ENCODE peak calls at places on chromosomes 6 and 20, in nine cellular contexts. L is T-helper 17 cell; T is EL; C is Kasumi-1; F is activated naive CD4-positive, alpha-beta T cell treated with Interleukin-2 at 50 U/mL for 16 hours; R is upper lobe of right lung; D is hippocampal formation; B is SHP77; S is left colon. P is an unnamed sample.

GRCh38 chr6:35139924-35140524 is 1.1 kb downstream of the TCP11 start:
- DNase-seq in L (peak), T (peak), C (peak), F (peak), R (no peak), D (peak), B (peak), S (peak), P (peak)

GRCh38 chr6:43265564-43265963 is 22.3 kb downstream of the TTBK1 start:
- DNase-seq in L (no peak), T (no peak), C (no peak), F (no peak), R (no peak), D (no peak), B (no peak), S (no peak), P (no peak)

GRCh38 chr6:163640641-163641040 is 226.1 kb downstream of the QKI start:
- DNase-seq in L (no peak), T (no peak), C (no peak), F (no peak), R (no peak), D (no peak), B (no peak), S (no peak), P (no peak)

GRCh38 chr6:3237761-3238662 is 10.6 kb upstream of the TUBB2B start:
- DNase-seq in L (no peak), T (no peak), C (no peak), F (no peak), R (no peak), D (no peak), B (no peak), S (no peak), P (no peak)

GRCh38 chr6:154993026-154993425 is 2.1 kb upstream of the TIAM2 start:
- DNase-seq in L (no peak), T (peak), C (no peak), F (no peak), R (no peak), D (no peak), B (no peak), S (no peak), P (no peak)

GRCh38 chr6:158715330-158716311 is 65.8 kb downstream of the SYTL3 start:
- DNase-seq in L (no peak), T (no peak), C (peak), F (no peak), R (peak), D (no peak), B (no peak), S (peak), P (peak)

GRCh38 chr6:104182811-104183210 is 676.9 kb downstream of the HACE1 start:
- DNase-seq in L (no peak), T (peak), C (no peak), F (no peak), R (no peak), D (no peak), B (no peak), S (no peak), P (no peak)

GRCh38 chr6:8526619-8527018 is 91.3 kb upstream of the SLC35B3 start:
- DNase-seq in L (no peak), T (no peak), C (no peak), F (no peak), R (no peak), D (peak), B (no peak), S (no peak), P (no peak)

GRCh38 chr6:107323133-107323785 is 136.1 kb downstream of the PDSS2 start:
- DNase-seq in L (no peak), T (peak), C (no peak), F (no peak), R (no peak), D (no peak), B (no peak), S (no peak), P (no peak)

GRCh38 chr20:56393653-56394052 is 1.2 kb downstream of the CSTF1 start:
- DNase-seq in L (no peak), T (no peak), C (no peak), F (no peak), R (no peak), D (no peak), B (no peak), S (no peak), P (no peak)

GRCh38 chr6:163343609-163344008 is 70.9 kb upstream of the QKI start:
- DNase-seq in L (no peak), T (no peak), C (no peak), F (no peak), R (no peak), D (no peak), B (no peak), S (no peak), P (no peak)

GRCh38 chr6:92723390-92723931 is 695.9 kb downstream of the EPHA7 start:
- DNase-seq in L (no peak), T (no peak), C (no peak), F (no peak), R (peak), D (no peak), B (no peak), S (no peak), P (no peak)

GRCh38 chr6:130697661-130698535 is 129.3 kb upstream of the SMLR1 start:
- DNase-seq in L (peak), T (peak), C (peak), F (peak), R (no peak), D (peak), B (peak), S (no peak), P (peak)

GRCh38 chr20:10359621-10360040 is 74.4 kb downstream of the MKKS start:
- DNase-seq in L (no peak), T (peak), C (no peak), F (no peak), R (no peak), D (no peak), B (no peak), S (no peak), P (no peak)

GRCh38 chr6:132919476-132919875 is 105.1 kb downstream of the RPS12 start:
- DNase-seq in L (no peak), T (peak), C (no peak), F (no peak), R (peak), D (peak), B (no peak), S (peak), P (no peak)

GRCh38 chr6:11596640-11597237 is 59.2 kb downstream of the TMEM170B start:
- DNase-seq in L (no peak), T (no peak), C (no peak), F (no peak), R (no peak), D (no peak), B (no peak), S (no peak), P (no peak)

GRCh38 chr6:56521988-56522387 is 120.7 kb downstream of the DST start:
- DNase-seq in L (no peak), T (no peak), C (no peak), F (no peak), R (no peak), D (no peak), B (no peak), S (no peak), P (no peak)

GRCh38 chr20:11912013-11912663 is 5.6 kb upstream of the BTBD3 start:
- DNase-seq in L (no peak), T (no peak), C (peak), F (no peak), R (no peak), D (no peak), B (peak), S (no peak), P (peak)

GRCh38 chr20:36645998-36646397 is at the start of gene SLA2:
- DNase-seq in L (peak), T (no peak), C (peak), F (peak), R (peak), D (no peak), B (no peak), S (peak), P (peak)

P was measured in KBM-7.